ENCODE peak calls at places on chromosome 15, in seven cellular contexts. L is OCI-LY7; M is tibial artery; O is CD8-positive, alpha-beta T cell; J is Caco-2; U is heart right ventricle; Z is breast epithelium. D is an unnamed sample.

GRCh38 chr15:38374024-38374423 is 79.9 kb upstream of the FAM98B start:
- DNase-seq in L (no peak), M (no peak), O (no peak), J (no peak), U (no peak), Z (no peak), D (no peak)

GRCh38 chr15:100596792-100597191 is 5.2 kb downstream of the LINS1 start:
- DNase-seq in L (no peak), M (no peak), O (peak; percentile 90), J (no peak), U (no peak), Z (peak; percentile 76), D (no peak)

GRCh38 chr15:67033012-67033411 is 32.4 kb upstream of the SMAD3 start:
- DNase-seq in L (no peak), M (no peak), O (peak; percentile 43), J (no peak), U (no peak), Z (no peak), D (no peak)

GRCh38 chr15:86877171-86877631 is 797.5 kb downstream of the AGBL1 start:
- DNase-seq in L (no peak), M (no peak), O (no peak), J (no peak), U (no peak), Z (no peak), D (peak; percentile 15)

GRCh38 chr15:100934166-100934565 is 15.0 kb downstream of the LRRK1 start:
- DNase-seq in L (no peak), M (no peak), O (no peak), J (no peak), U (no peak), Z (no peak), D (no peak)

GRCh38 chr15:28022181-28022580 is 76.9 kb downstream of the OCA2 start:
- DNase-seq in L (no peak), M (no peak), O (no peak), J (no peak), U (no peak), Z (no peak), D (no peak)

GRCh38 chr15:72189250-72189902 is 8.2 kb downstream of the GRAMD2A start:
- DNase-seq in L (no peak), M (no peak), O (no peak), J (no peak), U (no peak), Z (no peak), D (no peak)

GRCh38 chr15:85475317-85475701 is 94.9 kb downstream of the AKAP13 start:
- DNase-seq in L (peak; percentile 85), M (no peak), O (no peak), J (no peak), U (no peak), Z (no peak), D (no peak)

GRCh38 chr15:85010472-85011209 is 29.0 kb downstream of the PDE8A start:
- DNase-seq in L (peak; percentile 62), M (no peak), O (no peak), J (peak; percentile 46), U (no peak), Z (no peak), D (no peak)

GRCh38 chr15:78167227-78167888 is 18.2 kb downstream of the IDH3A start:
- DNase-seq in L (peak; percentile 84), M (no peak), O (no peak), J (no peak), U (no peak), Z (no peak), D (no peak)

GRCh38 chr15:72098076-72098475 is 19.9 kb downstream of the MYO9A start:
- DNase-seq in L (no peak), M (no peak), O (no peak), J (no peak), U (no peak), Z (no peak), D (no peak)

GRCh38 chr15:58228708-58229107 is 90.5 kb downstream of the AQP9 start:
- DNase-seq in L (no peak), M (no peak), O (no peak), J (no peak), U (no peak), Z (no peak), D (peak; percentile 79)

GRCh38 chr15:80925597-80926059 is 64.0 kb downstream of the MESD start:
- DNase-seq in L (no peak), M (no peak), O (no peak), J (no peak), U (no peak), Z (no peak), D (peak; percentile 43)
- H3K4me3 ChIP-seq in L (no peak overlapping the region), M (no peak overlapping the region), O (no peak overlapping the region), J (no peak overlapping the region), U (no peak overlapping the region), Z (no peak overlapping the region), D (peak overlapping the region; percentile 21)

DNA sequence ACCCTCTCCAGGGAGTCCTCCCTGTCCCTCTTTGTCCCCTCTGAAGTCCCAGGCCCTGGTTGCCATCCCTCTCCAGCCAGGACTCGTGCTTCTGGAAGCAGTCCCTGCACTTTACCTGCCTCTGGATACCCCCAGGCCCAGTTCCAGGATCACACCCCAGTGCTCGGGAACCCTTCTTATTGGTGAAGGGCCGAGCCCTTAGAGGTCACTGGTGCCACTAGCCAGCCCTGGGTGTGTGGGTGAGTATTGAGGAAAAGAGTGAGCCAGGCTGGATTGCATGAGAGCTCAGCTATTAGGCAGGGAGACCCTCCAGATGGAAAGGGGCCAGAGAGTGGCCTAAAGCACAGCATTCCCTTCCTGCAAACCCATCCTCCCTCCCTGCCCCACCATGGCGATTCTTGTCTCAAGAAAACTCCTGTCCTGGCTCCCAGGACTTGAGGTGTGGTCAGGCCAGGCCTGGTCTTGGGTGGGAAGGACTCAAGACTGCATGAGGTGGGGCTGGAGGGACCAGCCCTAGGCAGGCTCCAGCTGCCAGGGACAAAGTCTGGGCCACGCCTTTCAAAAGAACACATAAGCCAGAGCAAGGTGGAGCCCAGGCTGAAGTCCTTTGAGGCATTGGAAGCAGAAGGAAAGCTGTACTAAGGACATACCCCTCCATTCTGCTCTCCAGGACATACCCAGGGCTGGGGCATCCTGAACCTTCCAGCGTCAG is 4.8 kb upstream of the PHGR1 start:
- DNase-seq in L (no peak), M (no peak), O (no peak), J (peak; percentile 64), U (no peak), Z (no peak), D (no peak)
- TF ChIP-seq CTCF in L (no peak), M (no peak), O (no peak), J (no peak), U (no peak), Z (no peak), D (no peak)

DNA sequence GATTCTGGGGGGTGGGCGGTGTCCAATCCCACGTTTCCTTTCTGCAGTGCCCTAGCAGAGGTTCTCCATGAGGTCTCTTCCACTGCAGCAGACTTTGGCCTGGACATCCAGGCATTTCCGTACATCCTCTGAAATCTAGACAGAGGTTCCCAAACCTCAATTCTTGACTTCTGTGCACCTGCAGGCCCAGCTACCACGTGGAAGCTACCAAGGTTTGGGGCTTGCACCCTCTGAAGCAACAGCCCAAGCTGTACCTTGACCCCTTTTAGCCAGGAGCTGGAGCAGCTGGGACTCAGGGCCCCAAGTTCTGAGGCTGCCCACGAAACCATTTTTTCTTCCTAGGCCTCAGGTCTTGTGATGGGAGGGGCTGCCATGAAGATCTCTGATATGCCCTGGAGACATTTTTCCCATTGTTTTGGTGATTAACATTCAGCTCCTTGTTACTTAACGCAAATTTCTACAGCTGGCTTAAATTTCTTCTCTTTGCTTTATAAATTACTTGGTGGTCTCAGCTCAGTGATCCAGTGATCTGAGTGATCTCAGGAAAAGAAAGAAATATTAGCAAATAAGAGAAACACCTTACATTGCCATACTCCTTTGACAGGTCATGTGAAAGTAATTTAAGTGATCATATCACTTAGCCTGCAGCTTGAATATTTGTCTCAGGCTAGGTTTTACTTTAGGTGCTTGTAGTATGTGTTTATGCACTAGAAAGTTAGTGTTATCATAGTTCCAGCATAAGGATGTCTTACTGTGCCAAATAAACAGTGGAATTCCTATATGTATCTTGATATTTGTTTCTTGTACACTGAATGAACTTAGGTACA is 3.0 kb downstream of the SNAP23 start:
- DNase-seq in L (no peak), M (no peak), O (no peak), J (no peak), U (no peak), Z (no peak), D (no peak)
- H3K4me1 ChIP-seq in L (peaks cover 55% of the 10 kb centered on the region), M (peaks cover 3% of the 10 kb centered on the region), O (peaks cover 27% of the 10 kb centered on the region), J (peaks cover 34% of the 10 kb centered on the region), U (peaks cover 76% of the 10 kb centered on the region), Z (no peaks in the 10 kb centered on the region), D (peaks cover 49% of the 10 kb centered on the region)

DNA sequence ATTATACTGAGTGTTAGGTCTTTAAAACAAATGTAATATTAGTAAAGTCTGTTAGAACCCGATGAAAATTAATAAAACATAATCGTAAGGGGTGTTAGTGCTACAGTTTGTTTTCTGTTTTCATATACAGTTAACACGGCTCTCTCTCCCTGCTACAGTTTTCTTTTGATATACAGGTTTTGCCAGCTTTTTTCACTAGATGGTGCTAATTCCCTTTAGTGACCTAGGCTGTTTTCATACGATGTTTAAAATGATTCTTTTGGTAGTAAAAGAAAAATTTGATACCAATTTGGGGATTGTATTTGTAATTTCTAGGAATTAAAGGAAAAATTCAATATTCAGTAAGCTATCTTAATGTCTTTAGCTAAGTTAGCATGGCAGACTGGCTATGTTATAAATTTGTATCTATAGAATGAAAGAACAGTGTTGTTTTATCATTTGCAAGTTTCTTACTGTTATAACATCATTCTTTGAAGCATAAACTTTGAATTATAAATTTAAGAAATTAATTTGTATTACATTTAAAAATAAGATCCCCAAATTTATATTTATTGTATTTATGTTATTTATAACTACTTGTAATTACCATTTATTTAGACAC is 11.5 kb downstream of the APH1B start:
- DNase-seq in L (peak; percentile 59), M (no peak), O (no peak), J (peak; percentile 52), U (no peak), Z (no peak), D (no peak)
- H3K4me3 ChIP-seq in L (no peak overlapping the region), M (no peak overlapping the region), O (no peak overlapping the region), J (no peak overlapping the region), U (no peak overlapping the region), Z (no peak overlapping the region), D (no peak overlapping the region)

DNA sequence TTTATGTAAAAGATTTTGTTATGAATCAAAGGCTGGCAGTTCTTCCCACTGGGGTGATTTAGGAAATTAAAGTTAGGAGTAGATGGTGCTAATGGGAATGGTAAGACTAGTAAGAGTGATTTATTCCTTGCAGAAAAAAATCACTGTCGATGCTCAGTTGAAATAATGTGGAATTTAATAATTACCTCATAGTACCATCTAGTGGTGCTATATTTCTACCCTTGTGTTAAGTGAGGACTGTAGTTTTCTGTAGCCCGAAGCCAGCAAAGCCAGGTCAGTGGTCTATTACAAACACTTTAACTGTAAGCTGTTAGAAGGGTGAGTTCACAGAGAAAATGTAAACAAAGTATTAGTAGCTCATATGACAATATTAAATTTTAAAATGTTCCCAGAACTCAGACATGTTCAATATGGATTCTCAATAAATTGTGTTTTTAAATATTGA is 39.5 kb upstream of the GOLGA8J start:
- DNase-seq in L (no peak), M (no peak), O (no peak), J (no peak), U (no peak), Z (no peak), D (no peak)
- TF ChIP-seq CTCF in L (peak; percentile 44), M (peak; percentile 34), O (no peak), J (no peak), U (peak; percentile 41), Z (no peak), D (no peak)

GRCh38 chr15:70505971-70506887 is 257.1 kb downstream of the UACA start:
- DNase-seq in L (no peak), M (no peak), O (no peak), J (no peak), U (no peak), Z (no peak), D (no peak)
- H3K4me1 ChIP-seq in L (peaks cover 55% of the 10 kb centered on the region), M (peaks cover 4% of the 10 kb centered on the region), O (peaks cover 45% of the 10 kb centered on the region), J (peaks cover 53% of the 10 kb centered on the region), U (peaks cover 32% of the 10 kb centered on the region), Z (peaks cover 6% of the 10 kb centered on the region), D (peaks cover 7% of the 10 kb centered on the region)

GRCh38 chr15:77071338-77072223 is 672 bp upstream of the TSPAN3 start:
- DNase-seq in L (no peak), M (no peak), O (no peak), J (no peak), U (no peak), Z (no peak), D (no peak)
- H3K4me3 ChIP-seq in L (peak overlapping the region; percentile 71), M (peak overlapping the region; percentile 87), O (peak overlapping the region; percentile 74), J (no peak overlapping the region), U (peak overlapping the region; percentile 69), Z (peak overlapping the region; percentile 98), D (no peak overlapping the region)

D was measured in gastrocnemius medialis.